ENCODE peak calls at places on chromosomes 16 and 17, in six cellular contexts. G is H9, O is GM20000, X is endothelial cell, T is AG04449, F is GM13977. Q is an unnamed sample.

GRCh38 chr17:80426671-80427326 is 11.8 kb downstream of the ENDOV start:
- DNase-seq in G (peak), O (peak), X (peak), T (no peak), F (peak), Q (peak)

GRCh38 chr16:4208529-4208835 is 33.4 kb downstream of the SRL start:
- DNase-seq in G (no peak), O (no peak), X (no peak), T (no peak), F (no peak), Q (no peak)

GRCh38 chr17:2090804-2091534 is 36.1 kb downstream of the HIC1 start:
- DNase-seq in G (peak), O (no peak), X (peak), T (peak), F (no peak), Q (no peak)

GRCh38 chr16:50478773-50479149 is 69.4 kb upstream of the NKD1 start:
- DNase-seq in G (peak), O (no peak), X (no peak), T (no peak), F (no peak), Q (no peak)

GRCh38 chr16:14600164-14600563 is 29.9 kb downstream of the PARN start:
- DNase-seq in G (no peak), O (no peak), X (no peak), T (no peak), F (peak), Q (no peak)

GRCh38 chr16:89922884-89923639 is at the start of gene TUBB3:
- DNase-seq in G (peak), O (peak), X (peak), T (no peak), F (peak), Q (peak)

GRCh38 chr16:2484898-2485508 is 10.1 kb downstream of the TBC1D24 start:
- DNase-seq in G (no peak), O (no peak), X (no peak), T (no peak), F (no peak), Q (no peak)

GRCh38 chr17:17019891-17020456 is 22.3 kb upstream of the MPRIP start:
- DNase-seq in G (no peak), O (no peak), X (no peak), T (no peak), F (no peak), Q (no peak)

GRCh38 chr16:87707097-87707496 is 58.7 kb downstream of the KLHDC4 start:
- DNase-seq in G (peak), O (no peak), X (no peak), T (no peak), F (no peak), Q (no peak)

GRCh38 chr17:41579484-41580243 is 7.0 kb downstream of the KRT14 start:
- DNase-seq in G (peak), O (peak), X (peak), T (no peak), F (peak), Q (peak)

GRCh38 chr17:61381537-61381936 is 18.1 kb upstream of the TBX2 start:
- DNase-seq in G (no peak), O (no peak), X (no peak), T (no peak), F (no peak), Q (no peak)

GRCh38 chr16:57682809-57683318 is 11.7 kb upstream of the DRC7 start:
- DNase-seq in G (no peak), O (no peak), X (no peak), T (no peak), F (no peak), Q (no peak)

GRCh38 chr17:48052956-48053757 is 5.0 kb downstream of the NFE2L1 start:
- DNase-seq in G (no peak), O (no peak), X (no peak), T (no peak), F (no peak), Q (no peak)

GRCh38 chr17:81379523-81379942 is 15.7 kb upstream of the BAHCC1 start:
- DNase-seq in G (no peak), O (no peak), X (no peak), T (no peak), F (no peak), Q (no peak)

GRCh38 chr16:212999-213398 is 16.2 kb downstream of the LUC7L start:
- DNase-seq in G (no peak), O (no peak), X (no peak), T (no peak), F (no peak), Q (no peak)

GRCh38 chr17:36687736-36688135 is 86.4 kb downstream of the MRM1 start:
- DNase-seq in G (peak), O (no peak), X (no peak), T (no peak), F (no peak), Q (no peak)

GRCh38 chr16:5396880-5397279 is 299.3 kb upstream of the EEF2KMT start:
- DNase-seq in G (no peak), O (no peak), X (no peak), T (no peak), F (no peak), Q (no peak)

GRCh38 chr17:14882131-14882530 is 383.0 kb downstream of the PMP22 start:
- DNase-seq in G (no peak), O (no peak), X (no peak), T (peak), F (no peak), Q (no peak)

GRCh38 chr17:491086-492014 is 138.7 kb upstream of the RPH3AL start:
- DNase-seq in G (peak), O (peak), X (peak), T (no peak), F (peak), Q (no peak)

GRCh38 chr17:38861399-38861843 is 7.9 kb upstream of the RPL23 start:
- DNase-seq in G (peak), O (no peak), X (no peak), T (no peak), F (peak), Q (peak)

GRCh38 chr17:38867179-38867994 is 2.5 kb upstream of the LASP1 start:
- DNase-seq in G (peak), O (no peak), X (peak), T (no peak), F (no peak), Q (peak)

GRCh38 chr17:38868968-38869646 is 751 bp upstream of the LASP1 start:
- DNase-seq in G (peak), O (peak), X (peak), T (no peak), F (peak), Q (peak)

GRCh38 chr17:38868095-38868967 is 1.5 kb upstream of the LASP1 start:
- DNase-seq in G (no peak), O (peak), X (peak), T (no peak), F (peak), Q (peak)

DNA sequence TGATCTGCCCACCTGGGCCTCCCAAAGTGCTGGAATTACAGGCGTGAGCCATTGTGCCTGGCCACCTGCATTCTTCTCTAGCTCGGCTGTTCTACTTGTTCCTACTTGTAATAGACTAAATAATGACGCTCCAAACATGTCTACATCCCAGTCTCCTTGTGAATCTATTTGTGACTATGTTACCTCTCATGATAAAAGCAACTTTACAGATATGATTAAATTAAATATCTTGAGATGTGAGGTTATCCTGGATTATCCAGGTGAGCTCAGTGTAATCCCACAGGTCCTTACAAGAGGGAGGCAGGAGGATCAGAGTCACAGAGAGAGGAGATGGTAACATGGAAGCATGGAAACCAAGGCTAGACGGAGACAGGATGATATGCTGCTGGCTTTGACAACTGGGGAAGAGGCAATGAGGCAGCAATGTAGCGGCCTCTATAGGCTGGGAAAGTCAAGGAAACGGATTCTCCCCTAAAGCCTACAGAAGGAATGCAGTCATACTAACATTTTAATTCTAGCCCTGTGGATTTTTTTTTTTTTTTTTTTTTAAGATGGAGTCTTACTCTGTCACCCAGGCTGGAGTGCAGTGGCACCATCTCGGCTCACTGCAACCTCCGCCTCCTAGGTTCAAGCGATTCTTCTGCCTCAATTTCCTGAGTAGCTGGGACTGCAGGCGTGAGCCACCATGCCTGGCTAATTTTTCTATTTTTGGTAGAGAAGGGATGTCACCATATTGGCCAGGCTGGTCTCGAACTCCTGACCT is 5.0 kb upstream of the LASP1 start:
- DNase-seq in G (peak), O (no peak), X (no peak), T (no peak), F (no peak), Q (no peak)
- TF ChIP-seq CTCF in G (peak), O (no peak), X (no peak), T (peak), F (no peak), Q (no peak)

GRCh38 chr17:6574689-6575595 is 18.6 kb upstream of the PITPNM3 start:
- DNase-seq in G (no peak), O (peak), X (no peak), T (peak), F (peak), Q (peak)
- TF ChIP-seq CTCF in G (peak), O (no peak), X (no peak), T (peak), F (no peak), Q (no peak)

DNA sequence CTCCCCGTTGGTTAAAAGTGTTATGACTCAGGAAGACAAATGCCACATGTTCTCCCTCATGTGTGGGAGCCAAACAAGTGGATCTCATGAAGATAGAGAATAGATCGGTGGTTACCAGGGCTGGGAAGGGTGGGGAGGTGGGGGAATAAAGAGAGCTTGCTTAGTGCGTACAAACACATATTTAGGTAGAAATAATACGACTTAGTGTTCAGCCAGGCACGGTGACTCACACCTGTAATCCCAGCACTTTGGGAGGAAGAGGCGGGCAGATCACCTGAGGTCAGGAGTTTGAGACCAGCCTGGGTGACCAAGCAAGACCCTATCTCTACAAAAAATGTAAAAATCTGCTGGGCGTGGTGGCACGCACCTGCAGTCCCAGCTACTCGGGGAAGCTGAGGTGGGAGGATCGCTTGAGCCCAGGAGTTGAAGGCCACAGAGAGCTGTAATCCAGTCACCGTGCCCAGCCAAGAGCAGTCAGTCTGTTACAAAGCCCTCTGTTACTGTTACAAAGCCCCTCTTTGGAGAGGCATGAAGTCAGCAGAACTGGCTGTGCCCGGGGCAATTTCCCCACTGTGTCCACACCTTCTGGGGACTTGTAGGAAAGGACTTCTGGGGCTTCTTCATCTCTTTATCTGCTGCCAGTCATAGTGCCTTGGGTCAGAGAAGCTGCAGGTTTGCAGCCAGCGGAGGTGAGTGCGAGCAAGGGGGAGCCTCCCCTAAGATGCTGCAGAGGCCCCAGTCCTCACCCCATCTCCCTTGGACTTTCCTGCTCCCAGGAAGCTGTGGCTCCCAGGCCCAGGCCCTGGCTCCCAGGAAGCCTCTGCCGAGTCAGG is 4.3 kb upstream of the ALDH3A1 start:
- DNase-seq in G (no peak), O (no peak), X (no peak), T (no peak), F (no peak), Q (no peak)
- TF ChIP-seq CTCF in G (no peak), O (no peak), X (no peak), T (no peak), F (no peak), Q (no peak)

DNA sequence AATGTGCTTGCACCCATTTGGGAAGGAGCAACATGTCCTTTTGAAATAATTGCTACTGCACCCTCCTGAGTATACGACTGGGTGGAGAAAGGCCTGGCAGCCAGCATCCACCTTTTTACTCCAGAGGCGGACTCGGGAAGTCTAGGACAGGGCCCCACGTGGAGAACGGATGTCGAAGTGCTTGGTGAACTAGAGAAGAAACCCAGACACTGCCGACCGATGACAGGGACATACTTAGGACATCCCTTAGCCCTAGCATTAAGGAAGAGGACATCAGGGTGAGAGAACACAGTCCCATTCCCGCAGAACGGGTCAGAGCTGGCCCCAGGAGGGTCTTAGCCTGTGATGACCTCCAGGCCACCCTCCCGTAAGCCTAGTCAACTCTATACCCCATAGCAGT is 3.8 kb downstream of the YBX2 start:
- DNase-seq in G (no peak), O (no peak), X (no peak), T (no peak), F (peak), Q (no peak)
- TF ChIP-seq CTCF in G (no peak), O (no peak), X (no peak), T (no peak), F (no peak), Q (no peak)